ENCODE peak calls at places on chromosomes 2 and 18, in eight cellular contexts. D, S, O, N, P, E, W and F are unnamed samples. For H3K9me3, the result is how much of the 10 kb centered on the place peaks cover.

GRCh38 chr2:101775636-101776035 is 78.1 kb downstream of the MAP4K4 start:
- DNase-seq in D (no peak), S (no peak), O (no peak), N (no peak), P (no peak), E (peak), W (no peak), F (no peak)

GRCh38 chr2:2569306-2569705 is 238.2 kb upstream of the MYT1L start:
- DNase-seq in D (no peak), S (no peak), O (no peak), N (no peak), P (no peak), E (no peak), W (no peak), F (no peak)

GRCh38 chr18:47206945-47207637 is 30.9 kb upstream of the IER3IP1 start:
- DNase-seq in D (peak), S (no peak), O (no peak), N (no peak), P (no peak), E (peak), W (no peak), F (no peak)

GRCh38 chr2:209451209-209451822 is 27.5 kb downstream of the MAP2 start:
- DNase-seq in D (no peak), S (no peak), O (no peak), N (no peak), P (no peak), E (no peak), W (no peak), F (no peak)

GRCh38 chr2:166081131-166081632 is 46.6 kb downstream of the SCN1A start:
- DNase-seq in D (no peak), S (no peak), O (no peak), N (no peak), P (no peak), E (no peak), W (no peak), F (no peak)

GRCh38 chr2:196586511-196586991 is 53.0 kb upstream of the CCDC150 start:
- DNase-seq in D (peak), S (no peak), O (peak), N (no peak), P (no peak), E (peak), W (no peak), F (peak)

GRCh38 chr2:172440795-172441194 is 13.4 kb downstream of the ITGA6 start:
- DNase-seq in D (no peak), S (no peak), O (peak), N (peak), P (no peak), E (peak), W (no peak), F (no peak)

GRCh38 chr2:19623488-19623887 is 265.1 kb upstream of the OSR1 start:
- DNase-seq in D (peak), S (no peak), O (peak), N (no peak), P (no peak), E (peak), W (no peak), F (no peak)

GRCh38 chr2:24024018-24024417 is 14.1 kb downstream of the MFSD2B start:
- DNase-seq in D (peak), S (no peak), O (no peak), N (no peak), P (peak), E (peak), W (no peak), F (no peak)

GRCh38 chr18:44594779-44595467 is 85.8 kb upstream of the SETBP1 start:
- DNase-seq in D (peak), S (no peak), O (peak), N (no peak), P (no peak), E (peak), W (no peak), F (peak)

GRCh38 chr2:216023055-216023648 is 9.8 kb upstream of the MREG start:
- DNase-seq in D (peak), S (peak), O (peak), N (peak), P (peak), E (peak), W (peak), F (peak)

GRCh38 chr18:52716926-52717325 is 376.9 kb downstream of the DCC start:
- DNase-seq in D (no peak), S (no peak), O (no peak), N (no peak), P (peak), E (no peak), W (no peak), F (peak)

GRCh38 chr2:16869711-16870110 is 204.1 kb upstream of the CYRIA start:
- DNase-seq in D (no peak), S (no peak), O (no peak), N (no peak), P (no peak), E (no peak), W (no peak), F (no peak)

GRCh38 chr2:101206080-101206479 is 46.6 kb upstream of the CNOT11 start:
- DNase-seq in D (no peak), S (no peak), O (no peak), N (no peak), P (no peak), E (no peak), W (no peak), F (no peak)

GRCh38 chr2:216319771-216320170 is 52.5 kb downstream of the MARCHF4 start:
- DNase-seq in D (peak), S (no peak), O (no peak), N (no peak), P (no peak), E (peak), W (no peak), F (no peak)

GRCh38 chr2:119245076-119245840 is 21.6 kb downstream of the STEAP3 start:
- DNase-seq in D (no peak), S (no peak), O (no peak), N (no peak), P (no peak), E (no peak), W (no peak), F (no peak)

GRCh38 chr2:2022941-2023586 is 278.7 kb upstream of the PXDN start:
- DNase-seq in D (no peak), S (no peak), O (no peak), N (no peak), P (no peak), E (no peak), W (no peak), F (no peak)

GRCh38 chr2:84306361-84306760 is 152.7 kb downstream of the SUCLG1 start:
- DNase-seq in D (no peak), S (no peak), O (no peak), N (no peak), P (no peak), E (no peak), W (no peak), F (no peak)

GRCh38 chr2:170815746-170816498 is 765 bp upstream of the GAD1 start:
- DNase-seq in D (peak), S (peak), O (peak), N (peak), P (peak), E (peak), W (peak), F (peak)

GRCh38 chr2:196453613-196454047 is 185.9 kb upstream of the CCDC150 start:
- DNase-seq in D (peak), S (peak), O (peak), N (peak), P (peak), E (peak), W (peak), F (no peak)

GRCh38 chr2:222293660-222294630 is 4.9 kb downstream of the PAX3 start:
- DNase-seq in D (no peak), S (no peak), O (no peak), N (no peak), P (no peak), E (no peak), W (no peak), F (no peak)
- TF ChIP-seq EZH2 in D (no peak), S (no peak), O (peak), N (no peak), P (peak), E (peak), W (no peak), F (no peak)

DNA sequence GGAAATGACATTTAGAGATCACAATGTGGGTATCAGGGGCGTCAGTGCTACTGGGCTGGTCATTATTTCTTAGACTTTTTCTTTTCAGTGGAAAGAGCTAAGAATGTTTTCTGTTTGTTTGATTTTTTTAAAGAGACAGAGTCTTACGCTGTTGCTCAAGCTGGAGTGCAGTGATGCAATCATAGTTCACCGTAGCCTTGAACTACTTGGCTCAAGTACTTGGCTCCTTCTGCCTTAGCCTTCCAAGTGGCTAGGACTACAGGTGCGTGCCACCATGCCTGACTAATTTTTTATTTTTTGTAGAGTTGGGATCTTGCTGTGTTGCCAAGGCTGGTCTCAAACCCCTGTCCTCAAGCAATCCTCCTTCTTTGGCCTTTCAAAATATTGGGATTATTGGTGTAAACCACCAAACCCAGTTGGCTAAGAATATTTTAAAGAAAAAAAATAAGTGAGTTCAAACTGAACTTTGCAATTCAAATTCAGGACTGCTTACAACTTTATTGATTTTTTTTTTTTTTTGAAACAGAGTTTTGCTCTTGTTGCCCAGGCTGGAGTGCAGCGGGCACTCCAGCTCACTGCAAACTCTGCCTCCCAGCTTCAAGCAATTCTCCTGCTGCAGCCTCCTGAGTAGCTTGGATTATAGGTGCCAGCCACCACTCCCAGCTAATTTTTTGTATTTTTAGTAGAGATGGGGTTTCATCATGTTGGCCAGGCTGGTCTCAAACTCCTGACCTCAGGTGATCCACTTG is 154.2 kb downstream of the MIB1 start:
- DNase-seq in D (peak), S (no peak), O (no peak), N (no peak), P (no peak), E (no peak), W (no peak), F (no peak)
- H3K9me3 ChIP-seq in D (under half), S (under half), O (under half), N (under half), P (under half), E (under half), W (under half), F (under half)

DNA sequence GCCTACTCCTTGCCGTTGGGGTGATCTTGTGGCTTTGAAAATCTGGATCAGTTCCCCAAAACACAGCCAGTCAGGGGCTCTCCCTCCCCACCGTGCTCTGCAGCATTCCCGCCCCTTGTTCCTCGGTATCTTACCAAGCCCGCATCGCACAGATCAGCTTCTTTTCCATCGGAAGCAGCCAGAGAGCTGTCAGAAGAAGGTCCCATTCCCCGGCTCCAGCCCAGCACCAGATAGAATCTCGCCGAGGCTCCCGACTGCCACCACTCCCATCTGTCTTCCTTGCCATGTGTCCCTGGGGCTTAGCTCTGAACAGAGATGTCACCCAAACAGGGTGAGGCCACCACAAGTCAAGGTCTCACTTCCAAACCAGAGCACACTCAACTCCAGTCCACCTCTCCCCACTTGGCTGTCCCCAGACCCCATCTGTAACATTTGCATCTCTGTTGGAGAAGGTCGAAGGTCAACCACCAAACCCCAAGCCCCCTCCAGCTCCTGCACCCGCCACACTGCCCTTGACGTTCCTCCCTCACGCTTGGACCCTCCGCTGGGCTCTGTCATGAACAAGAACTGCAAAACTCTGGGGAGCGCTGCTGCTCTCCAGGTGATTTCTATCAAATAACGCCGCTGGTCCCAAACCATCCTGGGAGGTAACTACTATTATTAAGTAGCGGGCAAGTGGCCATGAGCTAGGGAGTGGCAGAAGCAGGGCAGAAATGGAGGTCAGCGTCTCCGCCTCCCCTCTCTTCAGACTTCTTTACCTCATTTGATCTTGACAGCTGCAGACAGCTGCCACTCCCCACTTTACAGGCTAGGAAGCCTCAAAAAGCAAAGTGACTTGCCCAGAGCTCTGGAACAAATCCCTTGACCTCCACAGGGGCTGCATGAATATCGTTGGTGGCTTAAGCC is 70.0 kb upstream of the TAF1B start:
- DNase-seq in D (no peak), S (no peak), O (no peak), N (no peak), P (no peak), E (no peak), W (no peak), F (no peak)
- TF ChIP-seq EZH2 in D (no peak), S (no peak), O (no peak), N (no peak), P (no peak), E (no peak), W (no peak), F (no peak)

GRCh38 chr18:14949800-14950415 is 201.9 kb downstream of the ANKRD30B start:
- DNase-seq in D (no peak), S (no peak), O (no peak), N (no peak), P (no peak), E (no peak), W (no peak), F (no peak)
- H3K9me3 ChIP-seq in D (under half), S (under half), O (under half), N (under half), P (under half), E (under half), W (under half), F (under half)

GRCh38 chr18:75204262-75204977 is 4.5 kb downstream of the PTGR3 start:
- DNase-seq in D (peak), S (no peak), O (no peak), N (no peak), P (no peak), E (peak), W (no peak), F (no peak)
- TF ChIP-seq EZH2 in D (no peak), S (no peak), O (no peak), N (no peak), P (no peak), E (no peak), W (no peak), F (no peak)

GRCh38 chr2:181678033-181678586 is 2.2 kb downstream of the NEUROD1 start:
- DNase-seq in D (peak), S (peak), O (peak), N (no peak), P (peak), E (peak), W (no peak), F (no peak)
- H3K9me3 ChIP-seq in D (under half), S (under half), O (under half), N (under half), P (under half), E (under half), W (under half), F (under half)

GRCh38 chr2:174341995-174342571 is 7.3 kb downstream of the SP9 start:
- DNase-seq in D (peak), S (no peak), O (no peak), N (no peak), P (no peak), E (no peak), W (no peak), F (no peak)
- TF ChIP-seq EZH2 in D (no peak), S (no peak), O (peak), N (no peak), P (peak), E (peak), W (no peak), F (no peak)

DNA sequence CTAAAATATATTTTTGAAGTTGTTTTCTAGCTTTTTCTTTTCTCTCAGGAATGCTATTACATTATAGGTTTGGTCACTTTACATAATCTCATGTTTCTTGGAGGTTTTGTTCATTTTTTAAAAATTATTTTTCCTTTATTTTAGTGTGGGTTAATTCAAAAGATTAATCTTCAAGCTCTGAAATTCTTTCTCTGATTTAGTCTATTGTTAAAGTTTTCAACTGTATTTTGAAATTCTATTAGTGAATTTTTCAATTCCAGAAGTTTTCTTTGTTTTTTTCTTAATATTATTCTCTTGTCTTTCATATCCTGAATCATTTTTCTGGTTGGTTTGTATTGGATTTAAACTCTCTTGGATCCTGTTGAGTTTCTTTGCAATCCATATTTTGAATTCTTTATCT is 80.4 kb downstream of the MSTN start:
- DNase-seq in D (peak), S (no peak), O (no peak), N (no peak), P (no peak), E (no peak), W (no peak), F (no peak)
- H3K9me3 ChIP-seq in D (under half), S (under half), O (under half), N (under half), P (under half), E (under half), W (under half), F (under half)

GRCh38 chr2:44932564-44933392 is 8.7 kb upstream of the SIX3 start:
- DNase-seq in D (no peak), S (no peak), O (no peak), N (no peak), P (no peak), E (no peak), W (no peak), F (no peak)
- TF ChIP-seq EZH2 in D (no peak), S (no peak), O (no peak), N (no peak), P (no peak), E (peak), W (no peak), F (no peak)

DNA sequence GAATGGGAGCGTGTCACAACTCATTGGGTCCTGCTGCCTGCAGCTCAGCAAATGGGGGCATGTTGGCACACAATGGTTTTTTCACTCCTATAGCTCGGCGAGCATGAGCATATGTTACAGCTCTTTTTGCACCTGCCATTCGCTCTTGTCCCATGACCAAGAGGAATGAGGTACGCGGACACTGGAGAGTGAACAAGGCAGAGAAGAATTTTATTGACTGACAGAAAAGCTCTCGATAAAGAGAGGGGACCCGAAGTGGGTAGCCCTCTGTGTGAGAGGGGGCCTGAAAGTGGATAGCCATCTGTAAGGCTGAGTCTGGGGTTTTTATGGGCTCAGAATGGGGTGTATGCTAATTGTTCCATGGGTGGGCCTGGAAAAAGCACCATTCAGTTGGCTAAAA is 5.5 kb downstream of the ACYP2 start:
- DNase-seq in D (no peak), S (no peak), O (no peak), N (no peak), P (no peak), E (no peak), W (no peak), F (no peak)
- H3K9me3 ChIP-seq in D (under half), S (under half), O (under half), N (under half), P (under half), E (under half), W (under half), F (under half)